ENCODE peak calls at places on chromosomes 13 and 19, in four cellular contexts. X is AG04450, S is AG10803, P is uterus. U is an unnamed sample.

GRCh38 chr13:110984392-110984791 is 69.5 kb upstream of the ANKRD10 start:
- DNase-seq in X (no peak), S (no peak), P (no peak), U (no peak)

GRCh38 chr13:28659611-28659970 is 661 bp downstream of the POMP start:
- DNase-seq in X (no peak), S (peak), P (no peak), U (no peak)

GRCh38 chr19:43372462-43372861 is 19.0 kb downstream of the CD177 start:
- DNase-seq in X (no peak), S (no peak), P (no peak), U (no peak)

GRCh38 chr19:17220207-17220758 is 5.1 kb downstream of the USE1 start:
- DNase-seq in X (no peak), S (peak), P (peak), U (no peak)

GRCh38 chr19:5686326-5686646 is 3.8 kb upstream of the RPL36 start:
- DNase-seq in X (no peak), S (no peak), P (no peak), U (no peak)

GRCh38 chr19:15374105-15374651 is 5.4 kb downstream of the AKAP8 start:
- DNase-seq in X (no peak), S (no peak), P (no peak), U (no peak)

GRCh38 chr13:94416454-94417080 is 62.9 kb downstream of the DCT start:
- DNase-seq in X (no peak), S (no peak), P (no peak), U (no peak)

GRCh38 chr13:36453518-36453917 is 21.2 kb downstream of the CCNA1 start:
- DNase-seq in X (no peak), S (peak), P (no peak), U (no peak)

GRCh38 chr13:109381546-109382180 is 404.7 kb downstream of the IRS2 start:
- DNase-seq in X (peak), S (peak), P (no peak), U (peak)

GRCh38 chr13:98144501-98145350 is 1.8 kb downstream of the FARP1 start:
- DNase-seq in X (peak), S (peak), P (no peak), U (no peak)

GRCh38 chr19:49157445-49158224 is at the start of gene TRPM4:
- DNase-seq in X (no peak), S (peak), P (peak), U (no peak)

GRCh38 chr19:15283141-15283885 is 49.0 kb downstream of the BRD4 start:
- DNase-seq in X (peak), S (peak), P (no peak), U (no peak)

GRCh38 chr13:34376483-34376882 is 558.5 kb downstream of the RFC3 start:
- DNase-seq in X (no peak), S (no peak), P (no peak), U (no peak)

GRCh38 chr19:15902254-15902653 is 4.4 kb upstream of the CYP4F2 start:
- DNase-seq in X (no peak), S (no peak), P (no peak), U (no peak)

GRCh38 chr13:55937180-55937579 is 1203.5 kb upstream of the PRR20A start:
- DNase-seq in X (no peak), S (no peak), P (no peak), U (no peak)

GRCh38 chr13:114260818-114261217 is 20.6 kb upstream of the UPF3A start:
- DNase-seq in X (no peak), S (no peak), P (no peak), U (no peak)

GRCh38 chr19:55600336-55601028 is 394 bp downstream of the ZNF524 start:
- DNase-seq in X (no peak), S (no peak), P (peak), U (no peak)

GRCh38 chr19:56155124-56155687 is 14.1 kb downstream of the ZNF444 start:
- DNase-seq in X (no peak), S (no peak), P (no peak), U (no peak)

GRCh38 chr19:47323872-47324271 is 8.1 kb upstream of the C5AR2 start:
- DNase-seq in X (no peak), S (no peak), P (no peak), U (no peak)

GRCh38 chr13:112159575-112160547 is 92.9 kb downstream of the SOX1 start:
- DNase-seq in X (no peak), S (no peak), P (no peak), U (no peak)

GRCh38 chr19:32333227-32333626 is 12.2 kb upstream of the ZNF507 start:
- DNase-seq in X (no peak), S (no peak), P (no peak), U (no peak)

GRCh38 chr13:28339419-28339818 is 155.5 kb downstream of the FLT1 start:
- DNase-seq in X (peak), S (peak), P (no peak), U (no peak)

GRCh38 chr13:112624602-112625430 is 36.9 kb upstream of the TUBGCP3 start:
- DNase-seq in X (no peak), S (no peak), P (no peak), U (no peak)

GRCh38 chr19:50835785-50836542 is 2.6 kb upstream of the KLK15 start:
- DNase-seq in X (peak), S (peak), P (peak), U (no peak)

GRCh38 chr13:20776751-20777150 is 3.0 kb upstream of the EEF1AKMT1 start:
- DNase-seq in X (no peak), S (no peak), P (no peak), U (no peak)

GRCh38 chr13:37409756-37410155 is 188.8 kb downstream of the POSTN start:
- DNase-seq in X (no peak), S (peak), P (no peak), U (no peak)

GRCh38 chr13:98326274-98326673 is 149.2 kb upstream of the RNF113B start:
- DNase-seq in X (no peak), S (no peak), P (no peak), U (no peak)

GRCh38 chr19:8149261-8150094 is at the start of gene FBN3:
- DNase-seq in X (no peak), S (no peak), P (no peak), U (no peak)

GRCh38 chr19:53538378-53539109 is 599 bp downstream of the ZNF331 start:
- DNase-seq in X (no peak), S (no peak), P (no peak), U (no peak)

GRCh38 chr19:11984986-11985385 is 20.1 kb downstream of the ZNF763 start:
- DNase-seq in X (no peak), S (no peak), P (no peak), U (no peak)

GRCh38 chr13:104641309-104641708 is 1575.1 kb upstream of the SLC10A2 start:
- DNase-seq in X (no peak), S (no peak), P (no peak), U (no peak)

GRCh38 chr19:18153555-18154134 is 682 bp downstream of the PIK3R2 start:
- DNase-seq in X (no peak), S (no peak), P (no peak), U (no peak)

GRCh38 chr19:43784251-43784980 is 3.6 kb upstream of the KCNN4 start:
- DNase-seq in X (peak), S (peak), P (no peak), U (peak)

GRCh38 chr13:44238011-44238421 is 135.6 kb upstream of the SERP2 start:
- DNase-seq in X (peak), S (peak), P (no peak), U (no peak)

GRCh38 chr19:39474139-39474620 is 6.5 kb upstream of the TIMM50 start:
- DNase-seq in X (no peak), S (peak), P (peak), U (no peak)
- TF ChIP-seq CTCF in X (peak), S (peak), P (peak), U (peak)

DNA sequence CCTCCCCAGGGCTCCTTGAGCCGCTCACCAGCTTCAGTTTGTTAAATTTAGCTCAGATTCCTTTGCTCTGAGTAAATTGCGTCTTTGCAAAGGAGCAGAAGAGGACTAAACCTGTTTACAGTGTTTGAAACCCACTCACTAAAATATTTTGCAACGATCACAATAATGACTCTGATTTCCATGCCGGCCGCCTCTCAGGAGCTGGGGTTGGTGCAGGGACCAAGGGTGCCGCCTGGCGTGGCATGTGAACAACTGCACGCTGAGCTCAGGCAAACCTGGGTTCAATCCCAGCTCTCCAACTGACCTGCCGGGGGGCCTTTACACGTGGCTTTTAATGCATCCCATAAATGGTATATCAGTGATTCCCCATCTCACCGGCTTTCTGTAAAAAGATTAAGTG is 68.7 kb upstream of the CACNA1A start:
- DNase-seq in X (no peak), S (peak), P (no peak), U (no peak)
- TF ChIP-seq CTCF in X (peak), S (peak), P (no peak), U (no peak)

GRCh38 chr13:50687545-50687944 is 155.9 kb downstream of the DLEU7 start:
- DNase-seq in X (no peak), S (no peak), P (no peak), U (no peak)
- TF ChIP-seq CTCF in X (no peak), S (no peak), P (no peak), U (no peak)

GRCh38 chr19:39424934-39425333 is 10.8 kb downstream of the RPS16 start:
- DNase-seq in X (no peak), S (no peak), P (no peak), U (no peak)
- TF ChIP-seq CTCF in X (no peak), S (no peak), P (no peak), U (no peak)

DNA sequence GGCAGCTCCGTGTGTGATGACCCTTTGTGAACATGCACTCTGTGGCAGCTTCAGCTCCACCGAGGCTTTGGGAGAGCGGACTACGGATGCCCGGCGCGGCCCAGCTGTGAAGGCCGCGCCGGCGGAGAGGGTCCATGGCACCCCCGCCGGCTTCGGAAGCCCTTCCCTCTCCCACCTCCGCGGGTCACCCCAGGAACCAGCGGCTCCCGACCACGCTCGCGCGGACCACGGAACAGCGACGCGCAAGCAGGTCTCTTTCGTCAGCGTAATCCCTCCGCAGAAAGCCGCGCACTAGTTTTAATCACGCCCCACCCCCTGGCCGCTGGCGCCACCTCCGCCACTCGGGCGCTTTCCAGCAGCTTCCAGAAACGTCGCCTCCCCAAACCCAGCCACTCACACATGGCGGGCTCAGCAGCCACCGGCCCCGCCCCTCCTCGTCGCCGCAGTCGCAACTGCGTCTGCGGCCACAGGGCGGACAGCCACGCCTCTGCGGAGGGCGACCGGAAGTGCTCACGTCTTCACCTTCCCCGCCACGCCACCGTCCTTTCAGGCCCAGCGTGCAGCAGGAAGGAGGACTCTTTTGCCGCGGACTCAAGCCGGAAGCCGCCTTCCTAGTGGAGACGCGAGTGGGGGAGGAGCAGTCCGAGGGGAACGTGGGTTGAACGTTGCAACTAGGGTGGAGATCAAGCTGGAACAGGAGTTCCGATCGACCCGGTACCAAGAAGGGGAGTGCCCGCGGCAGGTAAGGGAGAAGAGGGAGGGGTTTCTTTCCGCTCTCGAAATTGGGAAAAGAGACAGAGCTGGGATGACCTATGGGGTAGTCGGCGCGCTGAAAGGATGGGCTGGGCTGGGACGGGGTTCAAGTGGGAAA is at the start of gene USPL1:
- DNase-seq in X (peak), S (peak), P (peak), U (peak)
- TF ChIP-seq CTCF in X (peak), S (no peak), P (peak), U (no peak)

U was measured in kidney epithelial cell.